ENCODE peak calls at places on chromosomes 7 and 10, in eight cellular contexts. One of them, this sample, is unnamed.

GRCh38 chr7:151632750-151633515 is 113.2 kb upstream of the RHEB start:
- DNase-seq in skeletal muscle cell: no peak
- DNase-seq in stimulated activated CD4-positive, alpha-beta T cell treated with anti-CD3 and anti-CD28 coated beads, Interleukin-15, amount 100 ng/mL, for 1 hour: peak; percentile 7
- DNase-seq in HT1080: no peak
- DNase-seq in cardiac muscle cell: no peak
- DNase-seq in stomach: peak; percentile 61
- DNase-seq in GM13976: peak; percentile 73
- DNase-seq in epithelial cell of esophagus: peak; percentile 29
- DNase-seq in this sample: no peak

GRCh38 chr7:33423646-33424020 is 294.3 kb downstream of the BBS9 start:
- DNase-seq in skeletal muscle cell: no peak
- DNase-seq in stimulated activated CD4-positive, alpha-beta T cell treated with anti-CD3 and anti-CD28 coated beads, Interleukin-15, amount 100 ng/mL, for 1 hour: no peak
- DNase-seq in HT1080: no peak
- DNase-seq in cardiac muscle cell: no peak
- DNase-seq in stomach: no peak
- DNase-seq in GM13976: peak; percentile 33
- DNase-seq in epithelial cell of esophagus: peak; percentile 38
- DNase-seq in this sample: no peak

GRCh38 chr10:51006686-51007085 is 67.6 kb upstream of the PRKG1 start:
- DNase-seq in skeletal muscle cell: no peak
- DNase-seq in stimulated activated CD4-positive, alpha-beta T cell treated with anti-CD3 and anti-CD28 coated beads, Interleukin-15, amount 100 ng/mL, for 1 hour: no peak
- DNase-seq in HT1080: no peak
- DNase-seq in cardiac muscle cell: no peak
- DNase-seq in stomach: no peak
- DNase-seq in GM13976: no peak
- DNase-seq in epithelial cell of esophagus: no peak
- DNase-seq in this sample: no peak

GRCh38 chr10:56646301-56646700 is 285.2 kb upstream of the ZWINT start:
- DNase-seq in skeletal muscle cell: no peak
- DNase-seq in stimulated activated CD4-positive, alpha-beta T cell treated with anti-CD3 and anti-CD28 coated beads, Interleukin-15, amount 100 ng/mL, for 1 hour: no peak
- DNase-seq in HT1080: no peak
- DNase-seq in cardiac muscle cell: no peak
- DNase-seq in stomach: no peak
- DNase-seq in GM13976: no peak
- DNase-seq in epithelial cell of esophagus: no peak
- DNase-seq in this sample: no peak

GRCh38 chr7:137996386-137996851 is 5.5 kb downstream of the CREB3L2 start:
- DNase-seq in skeletal muscle cell: no peak
- DNase-seq in stimulated activated CD4-positive, alpha-beta T cell treated with anti-CD3 and anti-CD28 coated beads, Interleukin-15, amount 100 ng/mL, for 1 hour: no peak
- DNase-seq in HT1080: peak; percentile 72
- DNase-seq in cardiac muscle cell: no peak
- DNase-seq in stomach: peak; percentile 34
- DNase-seq in GM13976: no peak
- DNase-seq in epithelial cell of esophagus: no peak
- DNase-seq in this sample: no peak

GRCh38 chr7:29336851-29337627 is 142.5 kb downstream of the CHN2 start:
- DNase-seq in skeletal muscle cell: no peak
- DNase-seq in stimulated activated CD4-positive, alpha-beta T cell treated with anti-CD3 and anti-CD28 coated beads, Interleukin-15, amount 100 ng/mL, for 1 hour: no peak
- DNase-seq in HT1080: no peak
- DNase-seq in cardiac muscle cell: no peak
- DNase-seq in stomach: no peak
- DNase-seq in GM13976: no peak
- DNase-seq in epithelial cell of esophagus: no peak
- DNase-seq in this sample: no peak

GRCh38 chr10:54940418-54940817 is 139.4 kb upstream of the PCDH15 start:
- DNase-seq in skeletal muscle cell: no peak
- DNase-seq in stimulated activated CD4-positive, alpha-beta T cell treated with anti-CD3 and anti-CD28 coated beads, Interleukin-15, amount 100 ng/mL, for 1 hour: no peak
- DNase-seq in HT1080: peak; percentile 7
- DNase-seq in cardiac muscle cell: no peak
- DNase-seq in stomach: no peak
- DNase-seq in GM13976: no peak
- DNase-seq in epithelial cell of esophagus: no peak
- DNase-seq in this sample: no peak

GRCh38 chr7:156966387-156966786 is 16.9 kb downstream of the NOM1 start:
- DNase-seq in skeletal muscle cell: no peak
- DNase-seq in stimulated activated CD4-positive, alpha-beta T cell treated with anti-CD3 and anti-CD28 coated beads, Interleukin-15, amount 100 ng/mL, for 1 hour: no peak
- DNase-seq in HT1080: no peak
- DNase-seq in cardiac muscle cell: no peak
- DNase-seq in stomach: no peak
- DNase-seq in GM13976: no peak
- DNase-seq in epithelial cell of esophagus: no peak
- DNase-seq in this sample: no peak

GRCh38 chr10:108801775-108802516 is 1121.4 kb downstream of the XPNPEP1 start:
- DNase-seq in skeletal muscle cell: peak; percentile 56
- DNase-seq in stimulated activated CD4-positive, alpha-beta T cell treated with anti-CD3 and anti-CD28 coated beads, Interleukin-15, amount 100 ng/mL, for 1 hour: no peak
- DNase-seq in HT1080: peak; percentile 72
- DNase-seq in cardiac muscle cell: no peak
- DNase-seq in stomach: no peak
- DNase-seq in GM13976: no peak
- DNase-seq in epithelial cell of esophagus: no peak
- DNase-seq in this sample: no peak

GRCh38 chr10:131346456-131346855 is 34.9 kb upstream of the TCERG1L start:
- DNase-seq in skeletal muscle cell: no peak
- DNase-seq in stimulated activated CD4-positive, alpha-beta T cell treated with anti-CD3 and anti-CD28 coated beads, Interleukin-15, amount 100 ng/mL, for 1 hour: no peak
- DNase-seq in HT1080: no peak
- DNase-seq in cardiac muscle cell: no peak
- DNase-seq in stomach: no peak
- DNase-seq in GM13976: no peak
- DNase-seq in epithelial cell of esophagus: no peak
- DNase-seq in this sample: no peak

GRCh38 chr10:70890917-70891431 is 2.6 kb upstream of the PCBD1 start:
- DNase-seq in skeletal muscle cell: no peak
- DNase-seq in stimulated activated CD4-positive, alpha-beta T cell treated with anti-CD3 and anti-CD28 coated beads, Interleukin-15, amount 100 ng/mL, for 1 hour: no peak
- DNase-seq in HT1080: no peak
- DNase-seq in cardiac muscle cell: peak; percentile 92
- DNase-seq in stomach: peak; percentile 64
- DNase-seq in GM13976: no peak
- DNase-seq in epithelial cell of esophagus: no peak
- DNase-seq in this sample: no peak

GRCh38 chr7:7257899-7258692 is 75.8 kb downstream of the C1GALT1 start:
- DNase-seq in skeletal muscle cell: no peak
- DNase-seq in stimulated activated CD4-positive, alpha-beta T cell treated with anti-CD3 and anti-CD28 coated beads, Interleukin-15, amount 100 ng/mL, for 1 hour: no peak
- DNase-seq in HT1080: no peak
- DNase-seq in cardiac muscle cell: no peak
- DNase-seq in stomach: no peak
- DNase-seq in GM13976: peak; percentile 67
- DNase-seq in epithelial cell of esophagus: peak; percentile 9
- DNase-seq in this sample: no peak

GRCh38 chr7:78493383-78493782 is 694.8 kb downstream of the PHTF2 start:
- DNase-seq in skeletal muscle cell: no peak
- DNase-seq in stimulated activated CD4-positive, alpha-beta T cell treated with anti-CD3 and anti-CD28 coated beads, Interleukin-15, amount 100 ng/mL, for 1 hour: no peak
- DNase-seq in HT1080: no peak
- DNase-seq in cardiac muscle cell: no peak
- DNase-seq in stomach: no peak
- DNase-seq in GM13976: no peak
- DNase-seq in epithelial cell of esophagus: no peak
- DNase-seq in this sample: no peak

GRCh38 chr7:96495751-96496216 is 173.9 kb upstream of the SLC25A13 start:
- DNase-seq in skeletal muscle cell: no peak
- DNase-seq in stimulated activated CD4-positive, alpha-beta T cell treated with anti-CD3 and anti-CD28 coated beads, Interleukin-15, amount 100 ng/mL, for 1 hour: no peak
- DNase-seq in HT1080: no peak
- DNase-seq in cardiac muscle cell: no peak
- DNase-seq in stomach: no peak
- DNase-seq in GM13976: no peak
- DNase-seq in epithelial cell of esophagus: peak; percentile 43
- DNase-seq in this sample: no peak

GRCh38 chr7:36820527-36821170 is 96.4 kb upstream of the AOAH start:
- DNase-seq in skeletal muscle cell: no peak
- DNase-seq in stimulated activated CD4-positive, alpha-beta T cell treated with anti-CD3 and anti-CD28 coated beads, Interleukin-15, amount 100 ng/mL, for 1 hour: no peak
- DNase-seq in HT1080: peak; percentile 8
- DNase-seq in cardiac muscle cell: no peak
- DNase-seq in stomach: no peak
- DNase-seq in GM13976: no peak
- DNase-seq in epithelial cell of esophagus: peak; percentile 93
- DNase-seq in this sample: no peak

GRCh38 chr7:74164985-74165456 is 9.1 kb upstream of the EIF4H start:
- DNase-seq in skeletal muscle cell: no peak
- DNase-seq in stimulated activated CD4-positive, alpha-beta T cell treated with anti-CD3 and anti-CD28 coated beads, Interleukin-15, amount 100 ng/mL, for 1 hour: no peak
- DNase-seq in HT1080: no peak
- DNase-seq in cardiac muscle cell: peak; percentile 65
- DNase-seq in stomach: no peak
- DNase-seq in GM13976: no peak
- DNase-seq in epithelial cell of esophagus: no peak
- DNase-seq in this sample: no peak

GRCh38 chr7:29113384-29114102 is 32.8 kb downstream of the CPVL start:
- DNase-seq in skeletal muscle cell: no peak
- DNase-seq in stimulated activated CD4-positive, alpha-beta T cell treated with anti-CD3 and anti-CD28 coated beads, Interleukin-15, amount 100 ng/mL, for 1 hour: no peak
- DNase-seq in HT1080: peak; percentile 86
- DNase-seq in cardiac muscle cell: peak; percentile 39
- DNase-seq in stomach: no peak
- DNase-seq in GM13976: no peak
- DNase-seq in epithelial cell of esophagus: peak; percentile 73
- DNase-seq in this sample: no peak